ENCODE peak calls at places on chromosomes 6 and 20, in four cellular contexts. R is astrocyte of the spinal cord, M is mesendoderm, Y is MV-4-11. X is an unnamed sample.

GRCh38 chr20:48107560-48107959 is 322.3 kb upstream of the SULF2 start:
- DNase-seq in R (no peak), Y (no peak), M (no peak), X (no peak)

GRCh38 chr20:19913927-19914614 is 103.1 kb upstream of the NAA20 start:
- DNase-seq in R (peak), Y (no peak), M (no peak), X (peak)

GRCh38 chr20:2521369-2522305 is 12.9 kb upstream of the ZNF343 start:
- DNase-seq in M (peak), Y (peak), R (peak), X (peak)

GRCh38 chr6:89412071-89413005 is at the start of gene RRAGD:
- DNase-seq in Y (peak), R (no peak), M (peak), X (peak)

GRCh38 chr6:29941476-29941875 is 856 bp upstream of the HLA-A start:
- DNase-seq in Y (peak), M (no peak), R (no peak), X (peak)

GRCh38 chr6:33682341-33682740 is 29.2 kb downstream of the UQCC2 start:
- DNase-seq in M (no peak), Y (no peak), R (no peak), X (no peak)

GRCh38 chr6:11659757-11660156 is 118.8 kb downstream of the ADTRP start:
- DNase-seq in R (no peak), M (no peak), Y (no peak), X (no peak)

GRCh38 chr20:32018269-32019155 is 8.3 kb downstream of the CCM2L start:
- DNase-seq in R (no peak), M (peak), Y (no peak), X (peak)

GRCh38 chr6:99521557-99522286 is 6.5 kb upstream of the USP45 start:
- DNase-seq in R (peak), Y (peak), M (peak), X (no peak)

GRCh38 chr6:63663147-63663877 is 27.7 kb downstream of the PHF3 start:
- DNase-seq in M (no peak), R (peak), Y (no peak), X (no peak)

GRCh38 chr6:53659458-53659857 is 6.1 kb downstream of the KLHL31 start:
- DNase-seq in Y (no peak), M (no peak), R (no peak), X (no peak)

GRCh38 chr6:125753218-125753936 is 3.9 kb downstream of the HEY2 start:
- DNase-seq in M (peak), R (peak), Y (no peak), X (peak)

GRCh38 chr6:50713977-50714486 is 706 bp downstream of the TFAP2D start:
- DNase-seq in Y (no peak), M (no peak), R (no peak), X (no peak)

GRCh38 chr20:4898282-4898681 is 103.0 kb downstream of the SLC23A2 start:
- DNase-seq in R (peak), M (peak), Y (no peak), X (peak)

GRCh38 chr20:38083338-38084048 is 49.9 kb downstream of the RPRD1B start:
- DNase-seq in M (no peak), Y (no peak), R (peak), X (no peak)

GRCh38 chr20:4069741-4070140 is 54.4 kb upstream of the RNF24 start:
- DNase-seq in Y (no peak), R (peak), M (no peak), X (no peak)

GRCh38 chr20:17676942-17677341 is 5.1 kb downstream of the RRBP1 start:
- DNase-seq in M (no peak), R (no peak), Y (no peak), X (no peak)

GRCh38 chr6:111483736-111484654 is 977 bp upstream of the REV3L start:
- DNase-seq in R (peak), Y (peak), M (peak), X (peak)

GRCh38 chr6:47700051-47700450 is 1.7 kb downstream of the ADGRF4 start:
- DNase-seq in M (peak), Y (no peak), R (peak), X (no peak)

GRCh38 chr20:14919473-14920157 is 582.2 kb upstream of the FLRT3 start:
- DNase-seq in R (no peak), M (peak), Y (no peak), X (no peak)

GRCh38 chr6:143743256-143744166 is 65.7 kb downstream of the PHACTR2 start:
- DNase-seq in Y (no peak), R (peak), M (peak), X (no peak)

GRCh38 chr6:108714012-108714773 is 134.0 kb upstream of the ARMC2 start:
- DNase-seq in R (peak), Y (peak), M (no peak), X (peak)

GRCh38 chr6:24492475-24492874 is 2.3 kb upstream of the ALDH5A1 start:
- DNase-seq in R (no peak), Y (no peak), M (peak), X (no peak)

GRCh38 chr20:36214684-36215256 is 21.5 kb upstream of the AAR2 start:
- DNase-seq in Y (peak), R (peak), M (peak), X (peak)

GRCh38 chr20:1941226-1941625 is 46.0 kb downstream of the SIRPA start:
- DNase-seq in M (no peak), R (no peak), Y (no peak), X (no peak)

GRCh38 chr6:12614468-12614867 is 102.1 kb upstream of the PHACTR1 start:
- DNase-seq in M (no peak), Y (peak), R (no peak), X (no peak)

GRCh38 chr20:49865559-49865958 is 49.8 kb downstream of the SPATA2 start:
- DNase-seq in Y (no peak), M (peak), R (no peak), X (no peak)

GRCh38 chr20:57948177-57948955 is 238.6 kb upstream of the PMEPA1 start:
- DNase-seq in R (peak), Y (no peak), M (no peak), X (no peak)

GRCh38 chr20:24763386-24764026 is 185.6 kb upstream of the CST7 start:
- DNase-seq in Y (no peak), R (no peak), M (no peak), X (no peak)

GRCh38 chr6:28657756-28658465 is 132.2 kb downstream of the GPX5 start:
- DNase-seq in R (peak), M (peak), Y (peak), X (peak)

GRCh38 chr6:145028144-145028818 is 707.0 kb downstream of the EPM2A start:
- DNase-seq in Y (peak), R (peak), M (peak), X (peak)

GRCh38 chr6:100228437-100229424 is 234.7 kb upstream of the MCHR2 start:
- DNase-seq in Y (peak), M (peak), R (peak), X (peak)

GRCh38 chr6:3455490-3456394 is 1.1 kb downstream of the SLC22A23 start:
- DNase-seq in R (no peak), Y (no peak), M (peak), X (no peak)

GRCh38 chr6:162825597-162825996 is 97.8 kb downstream of the PACRG start:
- DNase-seq in M (peak), R (no peak), Y (no peak), X (no peak)

X was measured in NB4.